ENCODE peak calls at places on chromosomes 4 and X, in four cellular contexts. U is A549, R is IMR-90, Z is HepG2. T is an unnamed sample.

GRCh38 chr4:22500128-22500611 is 15.7 kb downstream of the ADGRA3 start:
- DNase-seq in Z (no peak), U (no peak), R (no peak), T (no peak)

GRCh38 chr4:129526812-129527211 is 430.9 kb downstream of the C4orf33 start:
- DNase-seq in U (peak), R (no peak), Z (peak), T (no peak)

GRCh38 chrX:70219938-70220764 is 14.3 kb upstream of the AWAT1 start:
- DNase-seq in R (peak), Z (peak), U (peak), T (peak)

GRCh38 chr4:24806206-24806990 is 11.0 kb downstream of the SOD3 start:
- DNase-seq in U (no peak), Z (no peak), R (no peak), T (no peak)

GRCh38 chrX:42085836-42086235 is 162.5 kb upstream of the CASK start:
- DNase-seq in U (no peak), Z (no peak), R (no peak), T (no peak)

GRCh38 chrX:103878466-103879151 is 46.6 kb upstream of the RAB9B start:
- DNase-seq in U (peak), R (peak), Z (peak), T (no peak)

GRCh38 chr4:2732526-2732925 is 23.6 kb downstream of the TNIP2 start:
- DNase-seq in U (no peak), R (no peak), Z (no peak), T (no peak)

GRCh38 chrX:107561468-107562215 is 66.7 kb upstream of the PRPS1 start:
- DNase-seq in U (no peak), Z (no peak), R (peak), T (no peak)

GRCh38 chr4:171644430-171645057 is 168.7 kb upstream of the GALNTL6 start:
- DNase-seq in R (no peak), Z (no peak), U (no peak), T (no peak)

GRCh38 chrX:23901805-23902204 is 5.9 kb downstream of the APOO start:
- DNase-seq in R (peak), Z (peak), U (peak), T (peak)

GRCh38 chrX:1554469-1555210 is 17.7 kb upstream of the P2RY8 start:
- DNase-seq in Z (no peak), R (no peak), U (no peak), T (no peak)

GRCh38 chr4:70365479-70365878 is 4.9 kb downstream of the SMR3A start:
- DNase-seq in Z (peak), U (no peak), R (no peak), T (no peak)
- TF ChIP-seq MAZ in Z (no peak), U (no peak), R (no peak), T (no peak)

DNA sequence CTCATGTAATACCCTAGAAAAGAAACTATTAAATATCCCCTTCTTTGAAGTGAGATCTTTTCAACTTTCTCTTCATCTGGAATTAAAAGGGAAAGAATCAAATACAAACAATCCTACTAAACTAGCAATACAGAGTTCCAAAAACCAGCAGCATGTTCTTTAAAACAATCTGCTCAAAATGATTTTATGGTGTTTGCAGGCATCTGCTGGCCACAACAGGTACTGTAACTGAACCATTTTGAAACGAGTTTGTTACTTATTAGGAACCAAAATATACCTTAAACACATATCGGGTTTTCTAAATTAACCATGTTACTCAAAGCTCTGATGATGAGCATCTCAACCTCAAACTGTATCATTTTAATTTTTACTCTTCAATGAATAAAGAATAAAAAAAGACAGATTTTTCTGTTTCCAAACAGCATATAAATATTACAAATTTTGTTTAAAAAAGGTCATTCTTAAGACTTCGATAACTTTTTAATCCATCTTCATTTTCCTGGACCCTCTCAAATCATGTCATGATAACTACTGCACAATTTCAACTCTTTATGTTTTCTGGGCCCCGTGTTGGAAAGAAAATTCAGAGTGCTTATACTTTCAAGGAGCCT is 56.5 kb downstream of the ARAP2 start:
- DNase-seq in Z (peak), R (peak), U (peak), T (no peak)
- TF ChIP-seq MAZ in Z (no peak), R (no peak), U (no peak), T (no peak)

GRCh38 chr4:159871141-159871540 is 768.3 kb downstream of the RAPGEF2 start:
- DNase-seq in Z (no peak), U (no peak), R (no peak), T (no peak)

GRCh38 chr4:159864337-159864736 is 761.5 kb downstream of the RAPGEF2 start:
- DNase-seq in Z (no peak), U (no peak), R (no peak), T (no peak)

DNA sequence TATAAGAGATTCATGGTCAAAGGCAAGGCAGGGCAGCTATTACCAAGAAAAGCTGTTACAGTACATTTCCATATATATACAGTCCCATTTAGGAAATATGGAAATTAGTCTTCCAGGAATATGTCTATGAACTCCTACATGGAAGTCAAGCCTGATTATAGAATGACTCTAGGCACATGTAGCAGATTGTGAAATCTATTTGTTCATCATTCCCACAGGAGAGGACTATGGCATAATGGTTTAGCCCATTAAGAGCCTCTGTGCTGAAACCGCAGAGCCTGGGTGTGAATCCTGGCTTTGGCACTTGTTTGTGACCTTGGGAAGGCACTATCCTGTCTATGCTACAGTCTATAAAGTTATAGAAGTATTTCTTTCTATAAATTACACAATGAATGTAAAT is 764.8 kb downstream of the RAPGEF2 start:
- DNase-seq in R (no peak), Z (no peak), U (no peak), T (no peak)
- TF ChIP-seq MAZ in R (no peak), Z (no peak), U (no peak), T (no peak)

GRCh38 chr4:175536852-175537453 is 275.1 kb downstream of the GPM6A start:
- DNase-seq in U (peak), R (peak), Z (peak), T (peak)
- TF ChIP-seq MAZ in U (no peak), R (no peak), Z (no peak), T (no peak)

GRCh38 chrX:149527705-149528104 is 13.1 kb upstream of the EOLA1 start:
- DNase-seq in U (peak), R (peak), Z (peak), T (peak)
- TF ChIP-seq MAZ in U (no peak), R (no peak), Z (no peak), T (no peak)

GRCh38 chrX:2595258-2595657 is 94.5 kb upstream of the DHRSX start:
- DNase-seq in Z (no peak), R (peak), U (no peak), T (no peak)
- TF ChIP-seq MAZ in Z (no peak), R (no peak), U (no peak), T (no peak)

DNA sequence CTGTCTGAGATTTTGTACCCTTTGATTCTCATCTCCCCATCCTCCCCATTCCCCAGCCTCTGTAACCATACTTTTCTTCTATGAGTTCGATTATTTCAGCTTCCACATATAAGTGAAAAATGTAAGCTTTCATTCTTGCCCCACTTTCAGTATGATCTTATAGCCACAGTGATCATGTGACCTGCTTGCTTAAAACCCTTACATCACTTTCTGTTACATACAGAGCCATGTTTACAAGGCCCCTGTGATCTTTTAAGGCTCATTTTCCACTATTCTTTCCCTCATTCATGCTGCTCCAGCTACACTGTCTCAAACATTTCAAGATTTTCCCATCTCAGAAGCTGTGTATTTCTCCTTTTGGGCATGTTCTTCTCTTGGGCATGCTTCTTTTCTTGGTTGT is 147.7 kb downstream of the DCK start:
- DNase-seq in U (no peak), Z (no peak), R (peak), T (no peak)
- TF ChIP-seq MAZ in U (no peak), Z (no peak), R (no peak), T (no peak)

DNA sequence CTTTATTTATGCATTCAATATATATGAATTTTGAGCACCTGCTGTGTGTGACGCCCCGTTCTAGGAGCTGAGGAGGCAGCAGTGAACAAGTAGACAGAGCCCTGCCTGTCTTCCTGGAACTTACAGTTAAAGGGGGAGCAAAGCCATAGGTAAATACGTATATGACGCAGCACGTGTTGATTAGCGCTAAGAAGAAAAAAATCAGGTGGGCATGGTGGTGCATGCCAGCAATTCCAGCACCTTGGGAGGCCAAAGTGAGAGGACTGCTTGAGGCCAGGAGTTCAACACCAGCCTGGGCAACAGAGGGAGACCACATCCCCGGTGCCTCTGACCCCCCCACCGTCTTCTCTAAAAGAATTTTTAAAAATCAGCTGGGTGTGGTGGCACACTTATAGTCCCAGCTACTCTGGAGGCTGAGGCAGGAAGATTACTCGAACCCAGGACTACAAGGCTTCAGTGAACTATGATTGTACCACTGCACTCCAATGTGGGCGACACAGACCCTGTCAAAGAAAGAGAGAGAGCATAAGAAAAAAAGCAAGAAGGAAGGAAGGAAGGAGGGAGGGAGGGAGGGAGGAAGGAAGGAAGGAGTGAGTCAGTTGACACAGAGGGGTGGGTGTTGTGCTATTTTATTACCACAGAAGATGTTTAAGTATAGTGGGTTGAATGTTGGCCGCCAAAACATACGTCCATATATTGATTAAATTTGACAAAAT is 5.4 kb upstream of the KIAA0232 start:
- DNase-seq in Z (no peak), R (no peak), U (no peak), T (no peak)
- TF ChIP-seq MAZ in Z (no peak), R (no peak), U (no peak), T (no peak)

DNA sequence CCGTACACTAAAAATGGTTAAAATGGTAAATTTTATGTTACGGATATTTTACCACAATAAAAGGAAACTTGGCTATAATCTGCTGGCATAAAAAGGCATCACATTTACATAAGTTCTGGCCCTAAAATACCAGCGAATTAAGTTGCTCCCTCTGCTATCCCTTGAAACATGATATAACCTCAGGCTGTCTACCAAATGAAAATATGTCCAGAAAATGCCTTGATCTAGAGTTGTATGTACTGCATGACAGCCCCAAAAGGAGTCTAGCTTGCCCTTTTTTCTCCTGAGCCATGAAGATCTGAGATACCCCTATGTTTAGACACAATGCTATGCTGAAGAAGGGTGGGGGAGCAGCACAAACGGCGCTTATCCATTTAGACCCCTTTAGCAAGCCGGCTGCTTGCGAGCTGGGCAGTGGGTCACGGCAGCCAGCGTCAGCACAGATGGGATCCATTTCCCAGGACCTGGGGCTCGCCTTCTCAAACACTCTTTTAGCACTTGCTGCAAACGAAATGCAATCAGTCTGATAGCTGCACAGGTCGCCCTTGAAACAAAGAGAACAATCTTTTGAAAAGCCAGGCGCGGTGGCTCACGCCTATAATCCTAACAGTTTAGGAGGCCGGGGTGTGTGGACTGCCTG is 77.0 kb downstream of the AFAP1 start:
- DNase-seq in R (no peak), U (no peak), Z (no peak), T (no peak)
- TF ChIP-seq MAZ in R (no peak), U (no peak), Z (no peak), T (no peak)

GRCh38 chrX:21960569-21960968 is 20.1 kb downstream of the SMS start:
- DNase-seq in Z (peak), U (no peak), R (no peak), T (peak)

GRCh38 chrX:21961142-21961541 is 20.6 kb downstream of the SMS start:
- DNase-seq in U (no peak), R (no peak), Z (no peak), T (no peak)

GRCh38 chrX:21966866-21967265 is 26.4 kb downstream of the SMS start:
- DNase-seq in U (no peak), Z (no peak), R (no peak), T (no peak)

GRCh38 chrX:21963226-21963625 is 22.7 kb downstream of the SMS start:
- DNase-seq in R (no peak), U (no peak), Z (no peak), T (no peak)

DNA sequence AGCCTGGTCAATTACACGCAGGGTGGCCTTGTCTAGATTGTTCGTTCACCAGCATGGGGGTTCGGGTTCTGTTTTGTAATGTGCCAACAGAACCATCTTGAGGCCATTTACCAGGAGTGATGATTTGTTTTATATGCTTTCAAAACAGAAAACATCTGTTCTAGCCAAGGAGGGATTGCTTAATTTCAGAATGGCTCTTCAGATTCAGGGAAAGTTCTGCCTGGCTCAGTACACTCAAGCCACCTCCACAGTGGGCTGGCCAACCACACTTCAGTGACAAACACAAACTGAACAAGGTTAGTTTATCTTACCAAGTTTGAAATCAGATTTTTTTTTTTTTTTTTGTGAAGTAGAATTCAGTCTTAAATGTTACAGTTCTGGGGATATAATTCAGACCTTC is 23.2 kb downstream of the SMS start:
- DNase-seq in U (no peak), Z (no peak), R (peak), T (no peak)
- TF ChIP-seq MAZ in U (no peak), Z (no peak), R (no peak), T (no peak)